ENCODE peak calls at places on chromosomes 13 and 19, in four cellular contexts. B, Q, G and X are unnamed samples. For H3K9me3, the result is how much of the 10 kb centered on the place peaks cover.

GRCh38 chr13:24348385-24348784 is 39.0 kb downstream of the C1QTNF9 start:
- DNase-seq in Q (no peak), B (no peak), G (no peak), X (no peak)

GRCh38 chr19:676343-677105 is at the start of gene FSTL3:
- DNase-seq in Q (no peak), G (no peak), B (peak), X (no peak)

GRCh38 chr13:20387006-20387405 is 138.7 kb downstream of the CRYL1 start:
- DNase-seq in Q (no peak), B (no peak), G (no peak), X (no peak)

GRCh38 chr19:14540741-14541525 is 11.5 kb downstream of the TECR start:
- DNase-seq in B (no peak), G (no peak), Q (no peak), X (no peak)

GRCh38 chr13:39900106-39900750 is 244.8 kb downstream of the COG6 start:
- DNase-seq in G (no peak), B (peak), Q (peak), X (no peak)

GRCh38 chr13:71797487-71797886 is 69.5 kb downstream of the DACH1 start:
- DNase-seq in G (no peak), Q (no peak), B (no peak), X (no peak)

GRCh38 chr13:94968040-94968756 is 255.9 kb upstream of the SOX21 start:
- DNase-seq in G (no peak), B (peak), Q (no peak), X (no peak)

GRCh38 chr13:23966691-23967615 is 69.7 kb upstream of the C1QTNF9B start:
- DNase-seq in B (peak), G (no peak), Q (peak), X (peak)

GRCh38 chr13:47216176-47216822 is 319.4 kb upstream of the HTR2A start:
- DNase-seq in Q (peak), G (no peak), B (no peak), X (no peak)

GRCh38 chr13:21929400-21929799 is 258.5 kb downstream of the FGF9 start:
- DNase-seq in G (no peak), Q (no peak), B (no peak), X (no peak)

GRCh38 chr13:102536695-102537485 is 59.9 kb upstream of the TPP2 start:
- DNase-seq in G (no peak), Q (no peak), B (no peak), X (no peak)

GRCh38 chr19:17549088-17549740 is 6.2 kb upstream of the COLGALT1 start:
- DNase-seq in Q (no peak), G (no peak), B (no peak), X (no peak)

GRCh38 chr13:24747248-24748151 is 16.5 kb upstream of the RNF17 start:
- DNase-seq in B (peak), Q (no peak), G (no peak), X (peak)

GRCh38 chr13:99215466-99215865 is 14.8 kb downstream of the UBAC2 start:
- DNase-seq in B (no peak), Q (no peak), G (peak), X (peak)

GRCh38 chr19:47020132-47020805 is 632 bp downstream of the NPAS1 start:
- DNase-seq in Q (no peak), B (no peak), G (no peak), X (no peak)

GRCh38 chr13:73168226-73168992 is 109.6 kb downstream of the KLF5 start:
- DNase-seq in G (no peak), B (peak), Q (peak), X (no peak)

GRCh38 chr19:43636121-43636683 is 3.4 kb downstream of the CADM4 start:
- DNase-seq in B (no peak), G (no peak), Q (no peak), X (no peak)

GRCh38 chr13:31234729-31235128 is 35.0 kb downstream of the B3GLCT start:
- DNase-seq in B (peak), G (no peak), Q (no peak), X (no peak)

GRCh38 chr13:93309886-93310520 is 83.4 kb downstream of the GPC6 start:
- DNase-seq in B (peak), G (no peak), Q (peak), X (no peak)

GRCh38 chr13:105991622-105992254 is 543.7 kb downstream of the EFNB2 start:
- DNase-seq in Q (peak), B (peak), G (no peak), X (no peak)

GRCh38 chr19:57850553-57851017 is 926 bp downstream of the ZNF587 start:
- DNase-seq in G (no peak), B (peak), Q (peak), X (peak)

GRCh38 chr13:20882206-20882605 is 20.3 kb downstream of the XPO4 start:
- DNase-seq in G (no peak), Q (peak), B (no peak), X (no peak)

GRCh38 chr19:4749870-4750269 is 26.2 kb upstream of the DPP9 start:
- DNase-seq in B (no peak), Q (no peak), G (no peak), X (no peak)

DNA sequence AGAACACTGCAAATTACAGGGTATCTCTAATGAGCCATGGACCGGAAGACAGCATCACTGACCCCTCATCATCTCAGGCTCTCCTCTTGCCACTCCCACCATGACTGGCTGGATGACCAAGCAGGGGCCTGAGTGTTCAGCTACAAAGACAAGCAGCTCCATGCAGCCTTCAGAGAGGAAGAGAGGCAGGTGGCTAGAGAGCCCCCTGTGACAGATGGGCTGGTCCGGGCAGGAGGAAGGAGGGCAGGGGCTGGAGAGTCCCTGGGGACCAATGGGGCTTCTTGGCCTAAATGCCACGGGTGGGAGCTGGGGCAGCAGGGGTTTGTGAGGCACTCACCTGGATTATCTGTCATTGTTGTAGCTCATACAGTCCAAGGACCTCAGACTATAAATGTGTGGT is 12.8 kb upstream of the RASA3 start:
- DNase-seq in B (no peak), Q (no peak), G (no peak), X (no peak)
- H3K9me3 ChIP-seq in B (under half), Q (under half), G (under half), X (under half)

GRCh38 chr13:114152831-114153371 is 20.5 kb upstream of the RASA3 start:
- DNase-seq in G (no peak), B (peak), Q (no peak), X (no peak)

GRCh38 chr13:114152285-114152645 is 19.8 kb upstream of the RASA3 start:
- DNase-seq in Q (no peak), G (no peak), B (no peak), X (no peak)

GRCh38 chr13:114151031-114151430 is 18.6 kb upstream of the RASA3 start:
- DNase-seq in G (no peak), B (no peak), Q (no peak), X (no peak)

GRCh38 chr13:114149774-114150740 is 17.6 kb upstream of the RASA3 start:
- DNase-seq in B (no peak), G (no peak), Q (no peak), X (no peak)

DNA sequence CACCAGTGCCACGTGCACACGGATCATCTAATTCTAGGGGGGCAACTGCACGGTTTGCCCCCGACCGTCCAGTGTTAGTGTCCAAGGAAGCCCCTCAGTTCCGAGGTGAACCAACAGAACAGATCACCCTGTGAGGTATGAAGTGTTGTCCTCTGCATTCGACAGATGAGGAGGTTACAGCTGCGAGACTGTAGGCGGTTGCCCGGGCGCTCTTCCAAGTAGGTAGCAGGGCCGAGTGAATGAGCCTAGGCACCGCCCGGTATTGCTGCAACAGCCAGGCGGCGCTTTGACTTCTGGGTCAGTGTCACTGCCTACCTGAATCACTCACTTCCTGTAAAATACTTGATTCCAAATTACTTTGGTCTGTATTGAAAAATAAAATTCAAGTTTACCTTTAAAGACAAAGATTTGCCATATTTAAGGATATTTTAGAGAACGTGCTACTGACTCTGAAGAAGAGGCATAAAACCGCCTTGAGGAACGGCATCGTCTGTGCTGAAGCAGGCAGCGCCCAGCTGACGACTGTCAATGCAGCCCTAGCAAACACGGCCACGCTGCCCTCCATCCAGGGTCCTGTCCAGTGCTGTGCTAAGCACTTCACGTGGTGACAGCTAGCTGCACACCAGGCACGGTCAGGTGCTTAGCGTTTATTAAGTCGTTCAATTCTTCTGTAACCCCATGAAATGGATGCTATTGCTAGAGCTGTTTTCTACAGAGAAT is 19.3 kb upstream of the RASA3 start:
- DNase-seq in G (peak), Q (no peak), B (peak), X (peak)
- H3K27ac ChIP-seq in G (no peak), Q (no peak), B (no peak), X (peak)

DNA sequence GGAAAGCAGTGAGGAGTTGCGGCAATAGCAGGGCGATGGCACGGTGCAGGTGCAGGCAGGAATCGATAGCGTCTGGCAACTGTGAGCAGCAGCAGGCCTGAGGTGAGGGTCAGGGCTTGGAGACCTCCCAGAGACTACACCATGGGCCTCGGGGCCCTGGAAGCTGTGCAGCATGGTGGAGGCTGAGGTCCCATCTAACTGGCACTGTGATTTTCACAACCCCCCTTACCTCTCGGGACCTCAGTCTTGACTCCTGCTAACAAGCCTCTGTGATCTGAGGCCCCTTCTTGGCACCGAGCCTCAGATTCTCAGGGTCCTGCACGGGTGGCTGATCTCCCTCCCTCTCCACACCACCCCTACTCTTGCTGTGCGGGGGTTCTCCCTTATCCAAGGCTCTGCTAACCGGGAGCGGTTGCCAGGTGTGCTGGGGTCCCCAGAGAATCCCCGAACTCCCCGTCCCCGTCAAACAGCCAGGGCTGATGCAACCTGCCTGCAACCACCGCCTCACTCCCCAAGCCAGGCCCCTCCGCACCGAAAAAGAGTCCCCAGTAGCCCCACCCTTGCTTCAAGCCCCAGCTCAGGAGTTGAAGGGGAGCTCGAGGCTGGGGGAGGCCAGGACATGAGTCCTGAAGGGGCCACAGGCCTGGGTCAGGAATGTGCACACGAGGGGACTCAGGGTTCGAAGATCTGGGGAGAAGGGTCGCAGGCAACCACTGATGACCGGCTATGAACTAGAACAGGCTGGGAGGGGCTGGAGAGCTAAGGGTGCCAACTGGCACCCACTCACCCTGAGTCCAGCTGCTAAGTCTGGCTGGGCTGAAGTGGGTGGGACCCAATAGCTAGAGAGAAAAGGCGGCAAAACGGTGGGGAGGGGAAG is 4.8 kb upstream of the ATF5 start:
- DNase-seq in Q (no peak), G (no peak), B (no peak), X (no peak)
- H3K4me3 ChIP-seq in Q (no peak), G (no peak), B (no peak), X (no peak)

GRCh38 chr19:2905918-2906519 is 5.3 kb downstream of the ZNF57 start:
- DNase-seq in Q (no peak), G (no peak), B (no peak), X (no peak)
- H3K9me3 ChIP-seq in Q (under half), G (under half), B (under half), X (under half)

GRCh38 chr19:28329429-28329828 is 883.5 kb downstream of the UQCRFS1 start:
- DNase-seq in Q (no peak), G (no peak), B (no peak), X (no peak)
- H3K27ac ChIP-seq in Q (no peak), G (no peak), B (no peak), X (no peak)

GRCh38 chr13:43911871-43912270 is 32.2 kb downstream of the LACC1 start:
- DNase-seq in Q (no peak), B (no peak), G (no peak), X (no peak)

GRCh38 chr13:43911283-43911682 is 31.6 kb downstream of the LACC1 start:
- DNase-seq in Q (no peak), G (no peak), B (no peak), X (no peak)

GRCh38 chr13:43915451-43915850 is 35.7 kb downstream of the LACC1 start:
- DNase-seq in Q (peak), G (no peak), B (peak), X (no peak)

GRCh38 chr13:43918636-43919035 is 38.9 kb downstream of the LACC1 start:
- DNase-seq in G (no peak), Q (no peak), B (no peak), X (no peak)

DNA sequence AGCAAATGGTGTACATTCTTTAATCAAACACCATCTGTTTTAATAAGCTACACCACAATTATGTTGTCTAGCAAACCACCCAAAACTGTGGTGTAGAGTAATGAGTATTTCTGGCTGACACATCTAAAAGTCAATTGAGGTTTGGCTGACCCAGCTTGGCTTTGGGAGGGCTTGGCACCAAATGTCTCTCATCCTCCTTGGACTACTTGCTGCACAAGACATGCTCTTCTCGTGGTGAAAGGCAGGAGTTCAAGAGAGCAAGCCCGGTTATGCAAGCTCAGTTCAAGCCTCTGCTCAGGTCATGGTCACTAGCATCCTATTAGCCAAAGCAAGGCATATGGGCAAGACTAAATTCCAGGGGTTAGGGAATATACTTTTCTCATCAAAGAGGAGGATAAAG is 37.1 kb downstream of the LACC1 start:
- DNase-seq in G (no peak), B (no peak), Q (no peak), X (no peak)
- H3K4me3 ChIP-seq in G (no peak), B (no peak), Q (no peak), X (no peak)